ENCODE peak calls at places on chromosomes 2 and 18, in seven cellular contexts. F is mesendoderm, D is neuronal stem cell, K is mesenchymal stem cell, P is IMR-90, X is H1, U is trophoblast cell. L is an unnamed sample.

GRCh38 chr2:16632615-16633014 is 33.0 kb downstream of the CYRIA start:
- DNase-seq in K (no peak), F (peak), P (no peak), D (peak), U (no peak), X (no peak), L (no peak)

GRCh38 chr2:221779614-221780067 is 207.5 kb upstream of the EPHA4 start:
- DNase-seq in U (no peak), K (peak), P (peak), F (no peak), D (no peak), X (no peak), L (no peak)

GRCh38 chr18:12255626-12256026 is 1.5 kb downstream of the CIDEA start:
- DNase-seq in P (peak), X (no peak), U (peak), D (no peak), F (peak), K (peak), L (no peak)

GRCh38 chr2:58826795-58827194 is 585.7 kb upstream of the FANCL start:
- DNase-seq in D (no peak), K (no peak), F (no peak), X (no peak), P (no peak), U (no peak), L (no peak)

GRCh38 chr18:78526923-78527775 is 452.5 kb upstream of the SALL3 start:
- DNase-seq in F (no peak), X (no peak), U (no peak), P (no peak), K (no peak), D (peak), L (peak)

GRCh38 chr2:33340265-33340664 is 136.2 kb upstream of the RASGRP3 start:
- DNase-seq in U (peak), P (no peak), F (no peak), D (no peak), K (no peak), X (no peak), L (no peak)

GRCh38 chr18:9109523-9109922 is 7.0 kb downstream of the NDUFV2 start:
- DNase-seq in X (no peak), K (peak), U (peak), F (peak), D (no peak), P (peak), L (no peak)

GRCh38 chr2:159941729-159942128 is 120.7 kb downstream of the PLA2R1 start:
- DNase-seq in K (no peak), F (no peak), P (no peak), X (no peak), D (no peak), U (no peak), L (no peak)

GRCh38 chr18:35697869-35698268 is 116.3 kb downstream of the GALNT1 start:
- DNase-seq in D (no peak), U (no peak), K (peak), X (no peak), P (no peak), F (no peak), L (no peak)

GRCh38 chr2:130760754-130761751 is 5.7 kb downstream of the AMER3 start:
- DNase-seq in D (no peak), X (no peak), K (no peak), U (no peak), F (no peak), P (no peak), L (no peak)

GRCh38 chr2:152730591-152731333 is 12.3 kb downstream of the ARL6IP6 start:
- DNase-seq in U (peak), X (no peak), K (peak), D (no peak), P (no peak), F (no peak), L (no peak)

GRCh38 chr2:226351711-226352110 is 447.9 kb downstream of the IRS1 start:
- DNase-seq in P (no peak), U (peak), D (no peak), K (no peak), F (no peak), X (no peak), L (no peak)

GRCh38 chr2:86078801-86079545 is 26.7 kb downstream of the POLR1A start:
- DNase-seq in X (no peak), K (peak), U (peak), D (no peak), P (peak), F (peak), L (no peak)

GRCh38 chr2:163733301-163733938 is 2.4 kb downstream of the FIGN start:
- DNase-seq in F (no peak), U (no peak), X (no peak), D (no peak), K (peak), P (peak), L (no peak)

GRCh38 chr2:218285604-218286003 is 6.7 kb downstream of the TMBIM1 start:
- DNase-seq in D (no peak), P (peak), U (no peak), X (no peak), K (no peak), F (no peak), L (no peak)

GRCh38 chr2:191942114-191943103 is 95.5 kb upstream of the CAVIN2 start:
- DNase-seq in P (peak), U (no peak), F (peak), D (no peak), X (no peak), K (peak), L (no peak)

GRCh38 chr2:197821550-197822218 is 17.3 kb downstream of the PLCL1 start:
- DNase-seq in X (no peak), D (no peak), K (no peak), P (no peak), U (no peak), F (no peak), L (no peak)

GRCh38 chr2:191933307-191934105 is 86.6 kb upstream of the CAVIN2 start:
- DNase-seq in X (no peak), K (peak), U (no peak), D (no peak), P (peak), F (no peak), L (no peak)

GRCh38 chr2:9050122-9050809 is 46.8 kb upstream of the MBOAT2 start:
- DNase-seq in F (peak), U (no peak), D (no peak), X (no peak), K (peak), P (no peak), L (no peak)

GRCh38 chr2:44275915-44276279 is 617 bp downstream of the SLC3A1 start:
- DNase-seq in F (no peak), D (no peak), K (peak), X (no peak), U (no peak), P (peak), L (no peak)

GRCh38 chr2:14401838-14402237 is 230.7 kb upstream of the LRATD1 start:
- DNase-seq in X (peak), U (no peak), K (no peak), P (no peak), D (no peak), F (peak), L (peak)

GRCh38 chr2:181683518-181684453 is 3.5 kb upstream of the NEUROD1 start:
- DNase-seq in D (peak), F (peak), X (peak), K (peak), P (peak), U (peak), L (peak)

GRCh38 chr2:127145255-127145899 is 38.4 kb upstream of the BIN1 start:
- DNase-seq in D (no peak), F (no peak), K (peak), U (no peak), P (peak), X (no peak), L (no peak)

GRCh38 chr18:8461544-8461943 is 147.7 kb upstream of the RAB12 start:
- DNase-seq in K (no peak), X (no peak), U (no peak), D (no peak), P (peak), F (no peak), L (no peak)

GRCh38 chr2:130871843-130872242 is 35.1 kb downstream of the ARHGEF4 start:
- DNase-seq in K (no peak), U (no peak), P (no peak), X (no peak), D (no peak), F (no peak), L (no peak)

GRCh38 chr2:127673304-127674069 is 1.8 kb downstream of the LIMS2 start:
- DNase-seq in P (no peak), F (no peak), K (no peak), D (no peak), U (no peak), X (no peak), L (peak)

GRCh38 chr2:186382932-186383331 is 103.1 kb upstream of the ZC3H15 start:
- DNase-seq in U (no peak), K (no peak), F (no peak), D (no peak), X (no peak), P (no peak), L (no peak)

GRCh38 chr2:186381573-186381972 is 104.5 kb upstream of the ZC3H15 start:
- DNase-seq in U (no peak), K (no peak), X (no peak), P (no peak), F (no peak), D (no peak), L (no peak)

GRCh38 chr2:186379052-186379451 is 107.0 kb upstream of the ZC3H15 start:
- DNase-seq in P (peak), F (no peak), D (no peak), U (peak), K (no peak), X (no peak), L (no peak)

GRCh38 chr2:186380805-186381204 is 105.3 kb upstream of the ZC3H15 start:
- DNase-seq in X (no peak), K (no peak), F (no peak), U (no peak), D (no peak), P (no peak), L (no peak)

DNA sequence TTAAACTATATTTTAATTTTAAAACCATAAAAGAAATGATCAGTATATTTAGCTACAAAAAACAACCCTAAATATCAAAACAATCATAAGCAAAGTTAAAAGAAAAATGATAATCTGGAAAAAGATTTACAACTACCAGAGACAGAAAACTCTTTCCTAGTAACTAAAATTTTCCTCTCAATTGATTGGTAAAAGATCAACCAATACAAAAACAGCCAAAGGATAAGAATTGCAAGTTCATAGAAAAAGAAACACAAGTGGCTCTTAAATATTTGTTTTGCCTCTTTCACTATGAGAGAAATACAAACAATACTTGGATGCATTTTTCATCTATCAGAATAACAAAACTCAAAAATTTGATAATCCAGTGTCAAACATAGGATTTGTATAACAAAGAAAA is 101.8 kb upstream of the ZC3H15 start:
- DNase-seq in X (no peak), U (no peak), P (no peak), D (no peak), K (no peak), F (no peak), L (no peak)
- H3K23ac ChIP-seq in X (no peak), U (no peak), P (no peak), D (no peak), K (no peak), F (no peak), L (no peak)

GRCh38 chr2:105417789-105418475 is 19.1 kb upstream of the FHL2 start:
- DNase-seq in U (peak), F (no peak), X (no peak), K (peak), D (no peak), P (peak), L (no peak)

GRCh38 chr2:105421053-105421452 is 22.2 kb upstream of the FHL2 start:
- DNase-seq in F (no peak), D (no peak), P (no peak), X (no peak), U (no peak), K (no peak), L (no peak)

GRCh38 chr2:105415007-105415406 is 16.2 kb upstream of the FHL2 start:
- DNase-seq in K (no peak), X (no peak), P (no peak), F (no peak), U (no peak), D (no peak), L (no peak)

GRCh38 chr2:105422801-105423200 is 23.9 kb upstream of the FHL2 start:
- DNase-seq in X (no peak), K (no peak), P (no peak), D (no peak), U (no peak), F (no peak), L (no peak)

DNA sequence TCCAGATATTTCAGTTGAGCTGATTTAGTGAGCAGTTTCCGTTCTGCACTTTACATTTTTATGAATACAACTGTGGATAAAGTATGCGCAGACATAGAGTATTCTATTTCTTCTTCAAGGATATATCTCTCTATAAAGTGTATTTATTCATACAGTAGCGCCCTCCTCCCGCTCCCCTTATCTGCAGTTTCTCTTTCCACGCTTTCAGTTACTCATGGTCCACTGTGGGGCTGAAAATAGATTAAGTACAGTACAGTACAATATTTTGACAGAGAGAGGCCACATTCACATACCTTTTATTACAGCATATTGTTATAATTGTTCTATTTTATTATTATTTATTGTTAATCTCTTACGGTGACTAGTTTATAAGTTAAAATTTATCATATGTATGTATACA is 19.7 kb upstream of the FHL2 start:
- DNase-seq in X (no peak), K (no peak), F (no peak), P (no peak), D (no peak), U (no peak), L (no peak)
- H3K4me2 ChIP-seq in X (no peak), K (no peak), F (no peak), P (no peak), D (no peak), U (no peak), L (no peak)

GRCh38 chr18:79803611-79804051 is 5.9 kb downstream of the KCNG2 start:
- DNase-seq in P (no peak), U (no peak), K (no peak), X (no peak), F (no peak), D (no peak), L (no peak)
- H2AK5ac ChIP-seq in P (no peak), U (no peak), K (no peak), X (no peak), F (no peak), D (no peak), L (no peak)

GRCh38 chr2:111654829-111655228 is 229.2 kb downstream of the ANAPC1 start:
- DNase-seq in K (no peak), P (no peak), U (peak), D (no peak), F (no peak), X (no peak), L (no peak)

GRCh38 chr2:111652681-111653080 is 231.3 kb downstream of the ANAPC1 start:
- DNase-seq in X (no peak), P (no peak), K (no peak), F (no peak), D (no peak), U (peak), L (no peak)

GRCh38 chr2:111653913-111654312 is 230.1 kb downstream of the ANAPC1 start:
- DNase-seq in F (no peak), X (no peak), U (no peak), P (no peak), K (no peak), D (no peak), L (no peak)

GRCh38 chr2:111652038-111652437 is 232.0 kb downstream of the ANAPC1 start:
- DNase-seq in K (no peak), X (no peak), U (peak), P (no peak), F (no peak), D (no peak), L (no peak)

GRCh38 chr2:111653103-111653624 is 230.8 kb downstream of the ANAPC1 start:
- DNase-seq in F (no peak), U (no peak), D (no peak), X (no peak), P (no peak), K (no peak), L (no peak)
- H3K23ac ChIP-seq in F (no peak), U (no peak), D (no peak), X (no peak), P (no peak), K (no peak), L (no peak)

L was measured in H9.